ENCODE peak calls at places on chromosomes 4 and X, in ten cellular contexts. One of them, this sample, is unnamed.

GRCh38 chrX:21725916-21726315 is 32.0 kb downstream of the SMPX start:
- DNase-seq in brain microvascular endothelial cell: no peak
- DNase-seq in hepatocyte: no peak
- DNase-seq in body of pancreas: no peak
- DNase-seq in PC-3: no peak
- DNase-seq in tibial artery: no peak
- DNase-seq in ascending aorta: no peak
- DNase-seq in mesendoderm: no peak
- DNase-seq in adrenal gland: no peak
- DNase-seq in left ventricle myocardium inferior: no peak
- DNase-seq in this sample: no peak

GRCh38 chr4:88275516-88275915 is 8.8 kb downstream of the PPM1K start:
- DNase-seq in PC-3: peak; percentile 23
- DNase-seq in hepatocyte: no peak
- DNase-seq in ascending aorta: no peak
- DNase-seq in brain microvascular endothelial cell: peak; percentile 20
- DNase-seq in tibial artery: no peak
- DNase-seq in adrenal gland: no peak
- DNase-seq in left ventricle myocardium inferior: no peak
- DNase-seq in mesendoderm: no peak
- DNase-seq in body of pancreas: no peak
- DNase-seq in this sample: no peak

GRCh38 chr4:85993641-85994040 is 366.2 kb downstream of the MAPK10 start:
- DNase-seq in tibial artery: no peak
- DNase-seq in left ventricle myocardium inferior: no peak
- DNase-seq in brain microvascular endothelial cell: no peak
- DNase-seq in PC-3: no peak
- DNase-seq in body of pancreas: no peak
- DNase-seq in adrenal gland: no peak
- DNase-seq in mesendoderm: no peak
- DNase-seq in hepatocyte: no peak
- DNase-seq in ascending aorta: no peak
- DNase-seq in this sample: no peak

GRCh38 chr4:3452376-3452775 is 10.6 kb downstream of the HGFAC start:
- DNase-seq in brain microvascular endothelial cell: no peak
- DNase-seq in body of pancreas: peak; percentile 52
- DNase-seq in hepatocyte: no peak
- DNase-seq in PC-3: peak; percentile 13
- DNase-seq in tibial artery: no peak
- DNase-seq in ascending aorta: no peak
- DNase-seq in mesendoderm: peak; percentile 59
- DNase-seq in left ventricle myocardium inferior: peak; percentile 12
- DNase-seq in adrenal gland: no peak
- DNase-seq in this sample: no peak

GRCh38 chr4:38226170-38226569 is 266.0 kb downstream of the PTTG2 start:
- DNase-seq in brain microvascular endothelial cell: no peak
- DNase-seq in body of pancreas: no peak
- DNase-seq in mesendoderm: no peak
- DNase-seq in left ventricle myocardium inferior: no peak
- DNase-seq in tibial artery: no peak
- DNase-seq in adrenal gland: no peak
- DNase-seq in ascending aorta: no peak
- DNase-seq in hepatocyte: no peak
- DNase-seq in PC-3: no peak
- DNase-seq in this sample: no peak

GRCh38 chr4:56181140-56181950 is 205.9 kb downstream of the AASDH start:
- DNase-seq in mesendoderm: peak; percentile 64
- DNase-seq in hepatocyte: no peak
- DNase-seq in PC-3: no peak
- DNase-seq in left ventricle myocardium inferior: no peak
- DNase-seq in adrenal gland: no peak
- DNase-seq in ascending aorta: no peak
- DNase-seq in brain microvascular endothelial cell: peak; percentile 27
- DNase-seq in tibial artery: no peak
- DNase-seq in body of pancreas: no peak
- DNase-seq in this sample: no peak

GRCh38 chrX:110759785-110760184 is 35.8 kb downstream of the CHRDL1 start:
- DNase-seq in brain microvascular endothelial cell: no peak
- DNase-seq in hepatocyte: no peak
- DNase-seq in ascending aorta: no peak
- DNase-seq in PC-3: no peak
- DNase-seq in tibial artery: no peak
- DNase-seq in adrenal gland: no peak
- DNase-seq in mesendoderm: no peak
- DNase-seq in body of pancreas: no peak
- DNase-seq in left ventricle myocardium inferior: no peak
- DNase-seq in this sample: no peak

GRCh38 chr4:109873791-109874514 is 26.0 kb downstream of the LRIT3 start:
- DNase-seq in mesendoderm: no peak
- DNase-seq in ascending aorta: no peak
- DNase-seq in body of pancreas: peak; percentile 39
- DNase-seq in adrenal gland: no peak
- DNase-seq in left ventricle myocardium inferior: no peak
- DNase-seq in PC-3: peak; percentile 58
- DNase-seq in hepatocyte: peak; percentile 19
- DNase-seq in tibial artery: no peak
- DNase-seq in brain microvascular endothelial cell: no peak
- DNase-seq in this sample: no peak

GRCh38 chr4:15504041-15504440 is 34.4 kb downstream of the CC2D2A start:
- DNase-seq in hepatocyte: no peak
- DNase-seq in PC-3: no peak
- DNase-seq in brain microvascular endothelial cell: no peak
- DNase-seq in body of pancreas: no peak
- DNase-seq in mesendoderm: no peak
- DNase-seq in adrenal gland: no peak
- DNase-seq in ascending aorta: no peak
- DNase-seq in tibial artery: no peak
- DNase-seq in left ventricle myocardium inferior: no peak
- DNase-seq in this sample: no peak

GRCh38 chr4:39237179-39237578 is 54.9 kb downstream of the WDR19 start:
- DNase-seq in brain microvascular endothelial cell: no peak
- DNase-seq in mesendoderm: peak; percentile 14
- DNase-seq in PC-3: no peak
- DNase-seq in adrenal gland: no peak
- DNase-seq in hepatocyte: peak; percentile 53
- DNase-seq in tibial artery: no peak
- DNase-seq in ascending aorta: no peak
- DNase-seq in body of pancreas: no peak
- DNase-seq in left ventricle myocardium inferior: no peak
- DNase-seq in this sample: no peak

GRCh38 chrX:19863237-19864223 is 23.9 kb downstream of the SH3KBP1 start:
- DNase-seq in PC-3: no peak
- DNase-seq in body of pancreas: no peak
- DNase-seq in tibial artery: no peak
- DNase-seq in hepatocyte: no peak
- DNase-seq in mesendoderm: no peak
- DNase-seq in ascending aorta: no peak
- DNase-seq in adrenal gland: no peak
- DNase-seq in left ventricle myocardium inferior: no peak
- DNase-seq in brain microvascular endothelial cell: no peak
- DNase-seq in this sample: no peak

GRCh38 chr4:182405087-182405486 is 161.9 kb downstream of the TENM3 start:
- DNase-seq in hepatocyte: no peak
- DNase-seq in body of pancreas: no peak
- DNase-seq in mesendoderm: no peak
- DNase-seq in ascending aorta: no peak
- DNase-seq in PC-3: no peak
- DNase-seq in left ventricle myocardium inferior: no peak
- DNase-seq in adrenal gland: no peak
- DNase-seq in brain microvascular endothelial cell: no peak
- DNase-seq in tibial artery: no peak
- DNase-seq in this sample: no peak
- H3K36me3 ChIP-seq in hepatocyte: no peaks in the 10 kb centered on the region
- H3K36me3 ChIP-seq in body of pancreas: no peaks in the 10 kb centered on the region
- H3K36me3 ChIP-seq in mesendoderm: no peaks in the 10 kb centered on the region
- H3K36me3 ChIP-seq in ascending aorta: no peaks in the 10 kb centered on the region
- H3K36me3 ChIP-seq in PC-3: no peaks in the 10 kb centered on the region
- H3K36me3 ChIP-seq in left ventricle myocardium inferior: no peaks in the 10 kb centered on the region
- H3K36me3 ChIP-seq in adrenal gland: no peaks in the 10 kb centered on the region
- H3K36me3 ChIP-seq in brain microvascular endothelial cell: no peaks in the 10 kb centered on the region
- H3K36me3 ChIP-seq in tibial artery: no peaks in the 10 kb centered on the region
- H3K36me3 ChIP-seq in this sample: no peaks in the 10 kb centered on the region

DNA sequence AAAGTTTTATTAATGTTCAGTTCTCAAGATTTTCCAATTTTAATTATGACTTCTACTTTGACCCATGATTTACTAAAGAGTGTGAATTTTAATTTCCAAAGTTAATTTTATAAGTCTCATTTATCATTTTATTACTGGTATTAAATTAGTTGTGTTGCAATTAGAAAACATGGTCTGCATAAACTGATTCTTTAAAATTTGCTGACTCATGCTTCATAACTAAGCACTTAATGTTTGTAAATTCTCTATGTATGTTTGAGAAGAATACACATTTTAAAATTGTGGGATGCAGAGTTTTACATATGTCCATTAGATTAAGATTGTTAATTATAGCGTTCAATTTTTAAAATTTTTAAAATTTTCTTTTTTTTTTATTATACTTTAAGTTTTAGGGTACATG is 20.2 kb upstream of the UCHL1 start:
- DNase-seq in brain microvascular endothelial cell: no peak
- DNase-seq in ascending aorta: no peak
- DNase-seq in body of pancreas: no peak
- DNase-seq in mesendoderm: no peak
- DNase-seq in adrenal gland: no peak
- DNase-seq in left ventricle myocardium inferior: no peak
- DNase-seq in hepatocyte: no peak
- DNase-seq in tibial artery: no peak
- DNase-seq in PC-3: no peak
- DNase-seq in this sample: no peak
- H3K27ac ChIP-seq in brain microvascular endothelial cell: no peak overlapping the region
- H3K27ac ChIP-seq in ascending aorta: no peak overlapping the region
- H3K27ac ChIP-seq in body of pancreas: no peak overlapping the region
- H3K27ac ChIP-seq in mesendoderm: no peak overlapping the region
- H3K27ac ChIP-seq in adrenal gland: no peak overlapping the region
- H3K27ac ChIP-seq in left ventricle myocardium inferior: no peak overlapping the region
- H3K27ac ChIP-seq in hepatocyte: no peak overlapping the region
- H3K27ac ChIP-seq in tibial artery: no peak overlapping the region
- H3K27ac ChIP-seq in PC-3: no peak overlapping the region
- H3K27ac ChIP-seq in this sample: no peak overlapping the region

GRCh38 chrX:48477960-48478755 is 2.2 kb downstream of the FTSJ1 start:
- DNase-seq in tibial artery: no peak
- DNase-seq in left ventricle myocardium inferior: no peak
- DNase-seq in ascending aorta: no peak
- DNase-seq in body of pancreas: no peak
- DNase-seq in adrenal gland: no peak
- DNase-seq in brain microvascular endothelial cell: no peak
- DNase-seq in PC-3: no peak
- DNase-seq in mesendoderm: no peak
- DNase-seq in hepatocyte: no peak
- DNase-seq in this sample: no peak
- H3K4me3 ChIP-seq in tibial artery: no peak overlapping the region
- H3K4me3 ChIP-seq in left ventricle myocardium inferior: no peak overlapping the region
- H3K4me3 ChIP-seq in ascending aorta: no peak overlapping the region
- H3K4me3 ChIP-seq in body of pancreas: no peak overlapping the region
- H3K4me3 ChIP-seq in adrenal gland: no peak overlapping the region
- H3K4me3 ChIP-seq in brain microvascular endothelial cell: peak overlapping the region; percentile 86
- H3K4me3 ChIP-seq in PC-3: peak overlapping the region; percentile 91
- H3K4me3 ChIP-seq in mesendoderm: no peak overlapping the region
- H3K4me3 ChIP-seq in hepatocyte: no peak overlapping the region
- H3K4me3 ChIP-seq in this sample: no peak overlapping the region

GRCh38 chr4:42132099-42132498 is 20.4 kb downstream of the BEND4 start:
- DNase-seq in left ventricle myocardium inferior: no peak
- DNase-seq in hepatocyte: no peak
- DNase-seq in adrenal gland: no peak
- DNase-seq in PC-3: no peak
- DNase-seq in body of pancreas: no peak
- DNase-seq in brain microvascular endothelial cell: no peak
- DNase-seq in tibial artery: no peak
- DNase-seq in ascending aorta: no peak
- DNase-seq in mesendoderm: peak; percentile 13
- DNase-seq in this sample: no peak
- H3K36me3 ChIP-seq in left ventricle myocardium inferior: no peaks in the 10 kb centered on the region
- H3K36me3 ChIP-seq in hepatocyte: no peaks in the 10 kb centered on the region
- H3K36me3 ChIP-seq in adrenal gland: no peaks in the 10 kb centered on the region
- H3K36me3 ChIP-seq in PC-3: no peaks in the 10 kb centered on the region
- H3K36me3 ChIP-seq in body of pancreas: no peaks in the 10 kb centered on the region
- H3K36me3 ChIP-seq in brain microvascular endothelial cell: no peaks in the 10 kb centered on the region
- H3K36me3 ChIP-seq in tibial artery: no peaks in the 10 kb centered on the region
- H3K36me3 ChIP-seq in ascending aorta: no peaks in the 10 kb centered on the region
- H3K36me3 ChIP-seq in mesendoderm: no peaks in the 10 kb centered on the region
- H3K36me3 ChIP-seq in this sample: no peaks in the 10 kb centered on the region